ENCODE peak calls at places on chromosomes 2 and 18, in eight cellular contexts. B is CD4-positive, alpha-beta T cell; P is EH; E is AG09319; Z is RWPE1; F is NCI-H524; O is NCI-H146; H is colonic mucosa. I is an unnamed sample.
A peak's percentile ranks its signal among the peaks of the same experiment; 100 is the strongest.

GRCh38 chr2:106886916-106887758 is 1.2 kb upstream of the ST6GAL2 start:
- DNase-seq in H (peak; percentile 65), F (peak; percentile 48), P (no peak), B (no peak), E (no peak), O (peak; percentile 29), Z (peak; percentile 26), I (no peak)

GRCh38 chr2:48233005-48233404 is 296.9 kb upstream of the STON1 start:
- DNase-seq in B (no peak), E (no peak), Z (no peak), H (no peak), F (no peak), O (no peak), P (no peak), I (no peak)

GRCh38 chr2:424306-425172 is 136.6 kb upstream of the ALKAL2 start:
- DNase-seq in O (no peak), E (no peak), H (no peak), Z (peak; percentile 94), B (no peak), P (no peak), F (no peak), I (no peak)

GRCh38 chr2:27204566-27204965 is 7.3 kb upstream of the ATRAID start:
- DNase-seq in Z (no peak), O (no peak), F (no peak), P (no peak), H (no peak), B (no peak), E (no peak), I (no peak)

GRCh38 chr2:203510941-203511305 is 24.2 kb downstream of the RAPH1 start:
- DNase-seq in E (no peak), H (peak; percentile 43), O (no peak), B (no peak), F (no peak), Z (no peak), P (no peak), I (no peak)

GRCh38 chr2:121634354-121635307 is 14.6 kb downstream of the CLASP1 start:
- DNase-seq in O (peak; percentile 62), P (peak; percentile 87), F (no peak), B (no peak), E (no peak), H (no peak), Z (peak; percentile 81), I (peak; percentile 46)

GRCh38 chr2:100984892-100985307 is 17.2 kb upstream of the RPL31 start:
- DNase-seq in O (peak; percentile 69), H (peak; percentile 73), P (peak; percentile 73), B (peak; percentile 78), Z (peak; percentile 71), F (peak; percentile 59), E (peak; percentile 42), I (no peak)

GRCh38 chr2:210961249-210961648 is 404.9 kb downstream of the CPS1 start:
- DNase-seq in P (no peak), B (no peak), F (no peak), H (no peak), O (no peak), Z (no peak), E (no peak), I (no peak)

GRCh38 chr2:45872211-45872610 is 220.7 kb downstream of the PRKCE start:
- DNase-seq in H (no peak), F (no peak), O (no peak), P (peak; percentile 35), B (no peak), E (no peak), Z (no peak), I (no peak)

GRCh38 chr2:168378960-168379669 is 77.0 kb upstream of the CERS6 start:
- DNase-seq in Z (no peak), O (no peak), H (no peak), E (no peak), B (no peak), P (no peak), F (no peak), I (no peak)

GRCh38 chr18:24544141-24544498 is 83.7 kb downstream of the HRH4 start:
- DNase-seq in P (peak; percentile 30), O (peak; percentile 7), H (no peak), F (peak; percentile 42), B (no peak), E (no peak), Z (peak; percentile 42), I (no peak)

I was measured in BJ.